ENCODE peak calls at places on chromosomes 12 and 14, in five cellular contexts. U, R, Y, N and L are unnamed samples.

GRCh38 chr14:94124582-94125377 is 4.6 kb downstream of the IFI27L2 start:
- DNase-seq in U (no peak), R (no peak), Y (peak; percentile 2), N (no peak), L (no peak)

GRCh38 chr12:46401703-46402102 is 29.1 kb upstream of the SLC38A2 start:
- DNase-seq in U (no peak), R (no peak), Y (no peak), N (no peak), L (no peak)

GRCh38 chr12:55972045-55972843 is 1.6 kb upstream of the RAB5B start:
- DNase-seq in U (peak; percentile 70), R (no peak), Y (no peak), N (no peak), L (no peak)

GRCh38 chr12:10982244-10982643 is 4.5 kb downstream of the TAS2R50 start:
- DNase-seq in U (no peak), R (no peak), Y (no peak), N (no peak), L (no peak)

GRCh38 chr12:8675471-8676083 is 13.0 kb upstream of the MFAP5 start:
- DNase-seq in U (no peak), R (no peak), Y (no peak), N (no peak), L (no peak)

GRCh38 chr14:50560929-50561280 is 960 bp downstream of the ATL1 start:
- DNase-seq in U (peak; percentile 38), R (peak; percentile 76), Y (peak; percentile 69), N (peak; percentile 40), L (peak; percentile 87)

GRCh38 chr12:65911321-65911720 is 87.0 kb downstream of the HMGA2 start:
- DNase-seq in U (no peak), R (peak; percentile 51), Y (no peak), N (no peak), L (no peak)

GRCh38 chr12:101924647-101925046 is 47.3 kb downstream of the DRAM1 start:
- DNase-seq in U (peak; percentile 39), R (no peak), Y (no peak), N (no peak), L (no peak)

GRCh38 chr14:23566112-23566781 is 1.3 kb downstream of the AP1G2 start:
- DNase-seq in U (no peak), R (no peak), Y (no peak), N (no peak), L (no peak)

GRCh38 chr12:6821271-6821673 is 349 bp upstream of the GPR162 start:
- DNase-seq in U (no peak), R (peak; percentile 64), Y (peak; percentile 84), N (peak; percentile 66), L (peak; percentile 77)

GRCh38 chr12:122659579-122659978 is 43.6 kb downstream of the HCAR2 start:
- DNase-seq in U (no peak), R (no peak), Y (peak; percentile 20), N (no peak), L (no peak)

GRCh38 chr12:75900781-75901254 is 130.8 kb downstream of the PHLDA1 start:
- DNase-seq in U (no peak), R (no peak), Y (no peak), N (no peak), L (no peak)

GRCh38 chr12:24036438-24037204 is 87.2 kb upstream of the SOX5 start:
- DNase-seq in U (no peak), R (no peak), Y (no peak), N (no peak), L (no peak)

GRCh38 chr14:91417983-91418386 is 365 bp upstream of the CCDC88C start:
- DNase-seq in U (peak; percentile 57), R (peak; percentile 54), Y (no peak), N (peak; percentile 46), L (peak; percentile 40)

GRCh38 chr14:51605575-51605974 is 46.1 kb upstream of the FRMD6 start:
- DNase-seq in U (no peak), R (no peak), Y (no peak), N (no peak), L (no peak)

GRCh38 chr12:67239061-67239460 is 30.1 kb upstream of the CAND1 start:
- DNase-seq in U (no peak), R (no peak), Y (no peak), N (no peak), L (no peak)

GRCh38 chr12:54701940-54702592 is 53.9 kb upstream of the DCD start:
- DNase-seq in U (peak; percentile 61), R (no peak), Y (no peak), N (no peak), L (no peak)